ENCODE peak calls at places on chromosome 22, in four cellular contexts. B is HepG2, R is GM12878, E is H1. L is an unnamed sample.

GRCh38 chr22:49627217-49628181 is 200.2 kb downstream of the BRD1 start:
- DNase-seq in B (no peak), R (no peak), E (no peak), L (no peak)

GRCh38 chr22:25834490-25834889 is 92.5 kb downstream of the MYO18B start:
- DNase-seq in B (no peak), R (no peak), E (no peak), L (no peak)

GRCh38 chr22:47384977-47385376 is 622.5 kb downstream of the TBC1D22A start:
- DNase-seq in B (no peak), R (no peak), E (no peak), L (no peak)

GRCh38 chr22:31342389-31343125 is 3.6 kb downstream of the PATZ1 start:
- DNase-seq in B (no peak), R (no peak), E (no peak), L (no peak)

GRCh38 chr22:49372530-49373288 is 455.0 kb downstream of the BRD1 start:
- DNase-seq in B (peak), R (no peak), E (no peak), L (peak)

GRCh38 chr22:23767673-23768548 is at the start of gene CHCHD10:
- DNase-seq in B (peak), R (no peak), E (no peak), L (no peak)

GRCh38 chr22:45101828-45102227 is 61.9 kb upstream of the NUP50 start:
- DNase-seq in B (peak), R (no peak), E (no peak), L (peak)

GRCh38 chr22:44596726-44597125 is 98.7 kb upstream of the RTL6 start:
- DNase-seq in B (no peak), R (no peak), E (no peak), L (no peak)

GRCh38 chr22:49968313-49968830 is 7.8 kb downstream of the PIM3 start:
- DNase-seq in B (no peak), R (no peak), E (no peak), L (no peak)

GRCh38 chr22:41561335-41561734 is 525 bp downstream of the CSDC2 start:
- DNase-seq in B (no peak), R (no peak), E (no peak), L (no peak)
- TF ChIP-seq SUZ12 in B (no peak), R (no peak), E (no peak), L (no peak)

GRCh38 chr22:42939451-42939881 is 75.5 kb downstream of the PACSIN2 start:
- DNase-seq in B (no peak), R (no peak), E (no peak), L (no peak)

GRCh38 chr22:42938976-42939375 is 76.0 kb downstream of the PACSIN2 start:
- DNase-seq in B (no peak), R (no peak), E (no peak), L (no peak)

GRCh38 chr22:42938449-42938848 is 76.5 kb downstream of the PACSIN2 start:
- DNase-seq in B (no peak), R (no peak), E (no peak), L (no peak)

GRCh38 chr22:42942351-42942750 is 72.6 kb downstream of the PACSIN2 start:
- DNase-seq in B (no peak), R (no peak), E (no peak), L (no peak)

GRCh38 chr22:42939941-42940653 is 74.9 kb downstream of the PACSIN2 start:
- DNase-seq in B (peak), R (no peak), E (no peak), L (no peak)
- H3K4me3 ChIP-seq in B (no peak), R (no peak), E (no peak), L (no peak)

DNA sequence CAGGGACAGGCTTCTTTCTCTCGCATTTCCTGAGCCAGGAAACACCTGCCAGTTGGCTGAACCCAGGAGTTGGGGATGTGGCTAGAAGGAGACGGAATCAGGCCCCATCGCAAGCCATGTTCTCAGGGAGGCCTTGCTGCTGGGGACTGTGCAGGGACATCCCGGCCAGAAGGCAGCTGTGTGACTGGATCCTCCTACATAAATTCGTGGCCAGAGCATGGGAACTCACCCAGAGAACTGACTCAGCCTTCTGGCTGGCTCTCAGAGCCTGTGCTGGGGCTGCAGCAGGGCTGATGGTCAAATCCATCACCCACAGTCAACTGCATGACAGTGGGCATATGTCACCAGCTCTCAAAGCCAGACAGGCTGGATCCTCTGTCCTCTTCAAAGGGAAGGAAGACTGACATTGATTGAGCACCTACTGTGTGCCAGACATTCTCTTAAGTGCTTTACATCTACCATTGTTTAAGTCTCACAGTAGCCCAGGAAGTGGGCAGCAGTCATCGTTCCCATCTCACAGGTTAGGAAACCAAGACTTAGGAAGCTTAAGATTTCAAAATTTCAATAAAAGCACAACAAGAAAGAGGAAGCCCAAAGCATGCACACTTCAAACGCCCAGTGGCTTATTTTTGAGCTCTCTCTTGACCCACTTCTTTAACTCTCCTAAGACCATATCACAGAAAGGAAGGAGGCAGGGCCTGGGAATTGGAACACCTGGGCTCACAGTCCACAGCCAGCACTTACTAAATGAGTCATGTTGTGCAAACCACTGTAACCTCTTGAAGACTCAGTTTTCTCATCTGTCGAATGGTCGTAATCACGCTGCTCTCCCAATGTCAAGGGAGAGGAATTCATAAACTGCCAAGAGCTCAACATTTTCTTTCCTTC is 30.9 kb upstream of the CACNG2 start:
- DNase-seq in B (no peak), R (no peak), E (no peak), L (no peak)
- TF ChIP-seq SUZ12 in B (no peak), R (no peak), E (no peak), L (no peak)

GRCh38 chr22:20430101-20430640 is 7.5 kb downstream of the SCARF2 start:
- DNase-seq in B (no peak), R (no peak), E (no peak), L (no peak)

GRCh38 chr22:20433191-20433590 is 4.4 kb downstream of the SCARF2 start:
- DNase-seq in B (no peak), R (no peak), E (no peak), L (no peak)

GRCh38 chr22:20430641-20431519 is 6.7 kb downstream of the SCARF2 start:
- DNase-seq in B (no peak), R (no peak), E (no peak), L (no peak)

GRCh38 chr22:20432244-20432686 is 5.4 kb downstream of the SCARF2 start:
- DNase-seq in B (no peak), R (no peak), E (no peak), L (no peak)

GRCh38 chr22:20431520-20432237 is 5.9 kb downstream of the SCARF2 start:
- DNase-seq in B (no peak), R (no peak), E (no peak), L (no peak)
- H3K4me3 ChIP-seq in B (no peak), R (no peak), E (peak), L (peak)

DNA sequence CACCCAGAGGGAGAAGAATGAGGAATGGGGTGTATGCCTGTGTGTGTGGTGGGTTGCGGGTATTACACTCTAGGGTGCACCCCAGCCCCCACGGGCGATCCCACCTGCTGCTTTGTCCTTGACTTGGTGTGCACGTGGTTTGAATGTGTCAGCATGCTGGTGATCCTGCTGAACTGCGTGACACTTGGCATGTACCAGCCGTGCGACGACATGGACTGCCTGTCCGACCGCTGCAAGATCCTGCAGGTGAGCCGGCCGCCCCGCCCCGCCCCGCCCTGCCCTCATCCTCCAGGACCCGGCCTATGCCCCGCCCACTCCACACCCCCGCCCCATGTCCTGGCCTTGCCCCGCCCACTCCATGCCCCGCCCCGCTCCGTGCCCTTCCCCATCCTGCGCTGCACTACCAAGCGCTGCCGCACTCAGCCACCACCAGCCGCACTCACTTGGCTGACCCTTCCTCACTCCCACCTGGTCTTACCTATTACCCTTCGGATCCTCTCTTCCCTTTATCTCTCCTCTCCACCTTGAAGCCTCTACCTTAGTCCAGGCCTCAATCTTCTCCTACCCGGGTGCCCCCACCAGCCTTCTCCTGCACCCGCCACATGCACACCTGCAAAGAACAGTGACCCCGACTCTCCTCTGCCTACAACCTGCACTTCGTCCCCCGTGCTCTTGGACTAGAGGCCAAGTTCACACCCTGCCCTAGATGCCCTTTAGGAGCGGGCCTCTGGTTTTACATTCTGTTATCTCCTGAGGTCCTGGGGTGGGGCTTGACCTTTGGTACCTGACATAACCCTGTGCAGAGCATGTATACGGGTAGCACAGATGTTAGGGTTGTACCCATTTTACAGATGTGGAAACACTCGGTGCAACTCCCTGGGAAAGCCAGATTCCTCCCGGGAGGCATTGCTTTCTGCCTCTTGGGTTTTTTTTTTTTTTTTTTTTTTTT is 27.7 kb downstream of the CACNA1I start:
- DNase-seq in B (no peak), R (no peak), E (peak), L (peak)
- TF ChIP-seq SUZ12 in B (no peak), R (no peak), E (no peak), L (no peak)